ENCODE peak calls at places on chromosomes 6 and 20, in six cellular contexts. P is HepG2, E is H1, O is PC-3, T is GM23248, Z is fibroblast of lung. X is an unnamed sample.

GRCh38 chr6:53027131-53027718 is 32.1 kb upstream of the GSTA4 start:
- DNase-seq in Z (no peak), E (no peak), P (no peak), T (no peak), O (no peak), X (no peak)

GRCh38 chr20:24673678-24674570 is 204.5 kb downstream of the SYNDIG1 start:
- DNase-seq in P (no peak), Z (peak), T (peak), E (no peak), O (peak), X (no peak)

GRCh38 chr6:83097204-83097603 is 29.7 kb downstream of the DOP1A start:
- DNase-seq in Z (no peak), O (no peak), P (no peak), E (no peak), T (peak), X (no peak)

GRCh38 chr6:28587011-28587745 is 61.5 kb downstream of the GPX5 start:
- DNase-seq in P (peak), O (peak), E (peak), Z (peak), T (peak), X (no peak)

GRCh38 chr20:47456952-47457724 is 44.5 kb upstream of the NCOA3 start:
- DNase-seq in O (peak), P (no peak), E (no peak), Z (peak), T (peak), X (no peak)

GRCh38 chr6:45699663-45700062 is 316.0 kb downstream of the CLIC5 start:
- DNase-seq in P (no peak), T (no peak), Z (no peak), E (no peak), O (no peak), X (no peak)

GRCh38 chr6:32081168-32081624 is 27.9 kb downstream of the TNXB start:
- DNase-seq in E (no peak), T (peak), P (no peak), O (peak), Z (peak), X (no peak)

GRCh38 chr6:111253999-111254778 is 166.9 kb downstream of the SLC16A10 start:
- DNase-seq in Z (no peak), E (peak), O (no peak), P (no peak), T (no peak), X (no peak)

GRCh38 chr6:103680116-103680515 is 1179.6 kb downstream of the HACE1 start:
- DNase-seq in T (no peak), O (no peak), E (no peak), Z (no peak), P (no peak), X (no peak)

GRCh38 chr6:90393232-90393884 is 96.7 kb upstream of the BACH2 start:
- DNase-seq in Z (peak), P (peak), O (peak), E (peak), T (peak), X (peak)

GRCh38 chr20:7893019-7893730 is 47.1 kb downstream of the HAO1 start:
- DNase-seq in Z (no peak), O (peak), P (no peak), T (peak), E (no peak), X (no peak)

GRCh38 chr20:22402550-22402949 is 181.8 kb downstream of the FOXA2 start:
- DNase-seq in O (no peak), T (no peak), E (no peak), P (no peak), Z (no peak), X (no peak)

GRCh38 chr20:22404609-22405170 is 179.7 kb downstream of the FOXA2 start:
- DNase-seq in P (no peak), Z (no peak), T (peak), E (no peak), O (peak), X (no peak)

GRCh38 chr20:22400440-22400839 is 183.9 kb downstream of the FOXA2 start:
- DNase-seq in Z (no peak), E (no peak), P (no peak), O (no peak), T (no peak), X (no peak)

GRCh38 chr20:22403860-22404608 is 180.3 kb downstream of the FOXA2 start:
- DNase-seq in P (peak), T (peak), O (peak), E (no peak), Z (peak), X (no peak)

GRCh38 chr20:22402990-22403859 is 181.1 kb downstream of the FOXA2 start:
- DNase-seq in E (no peak), P (peak), T (peak), Z (no peak), O (peak), X (no peak)
- TF ChIP-seq EZH2 in E (no peak), P (no peak), T (no peak), Z (no peak), O (no peak), X (no peak)

DNA sequence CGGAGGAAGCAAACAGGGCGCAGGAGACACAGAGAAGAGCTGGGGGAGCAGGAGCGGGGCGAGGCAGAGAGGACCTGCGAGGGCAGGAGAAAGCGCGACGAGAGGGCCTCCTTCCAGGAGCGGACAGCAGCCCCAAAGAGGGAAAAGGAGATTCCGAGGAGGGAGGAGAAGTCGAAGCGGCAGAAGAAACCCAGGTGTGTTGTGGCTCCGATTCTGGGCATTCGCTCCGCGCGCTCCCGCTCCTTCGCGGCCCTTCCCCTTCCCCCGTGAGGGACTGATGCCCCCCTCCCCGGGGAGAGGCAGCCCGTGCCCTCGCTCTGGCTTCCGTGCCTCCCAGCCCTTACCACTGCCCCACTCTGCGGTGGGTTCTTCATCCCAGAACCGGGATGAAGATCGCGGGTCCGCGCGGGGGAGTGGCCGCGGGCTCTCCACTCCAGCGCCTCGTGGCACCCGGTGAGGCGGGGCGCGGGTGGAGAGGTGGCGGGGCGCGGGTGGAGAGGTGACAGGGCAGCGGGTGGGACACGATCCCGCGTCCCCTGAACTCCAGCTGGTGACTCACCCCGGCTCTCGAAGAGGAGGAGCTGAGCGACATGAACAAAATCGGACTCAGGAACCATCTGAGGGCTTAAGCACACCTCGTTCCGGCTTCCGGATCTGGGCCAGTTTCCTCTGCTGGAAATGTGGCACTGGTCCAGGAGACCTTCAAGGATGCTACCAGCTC is 22.4 kb downstream of the TMC2 start:
- DNase-seq in E (no peak), P (no peak), Z (no peak), T (peak), O (no peak), X (no peak)
- H3K4me3 ChIP-seq in E (peak), P (no peak), Z (no peak), T (no peak), O (no peak), X (no peak)

GRCh38 chr20:62603021-62603906 is 39.0 kb upstream of the SLCO4A1 start:
- DNase-seq in T (peak), E (no peak), Z (peak), O (peak), P (no peak), X (no peak)
- TF ChIP-seq EZH2 in T (no peak), E (no peak), Z (no peak), O (no peak), P (no peak), X (peak)

DNA sequence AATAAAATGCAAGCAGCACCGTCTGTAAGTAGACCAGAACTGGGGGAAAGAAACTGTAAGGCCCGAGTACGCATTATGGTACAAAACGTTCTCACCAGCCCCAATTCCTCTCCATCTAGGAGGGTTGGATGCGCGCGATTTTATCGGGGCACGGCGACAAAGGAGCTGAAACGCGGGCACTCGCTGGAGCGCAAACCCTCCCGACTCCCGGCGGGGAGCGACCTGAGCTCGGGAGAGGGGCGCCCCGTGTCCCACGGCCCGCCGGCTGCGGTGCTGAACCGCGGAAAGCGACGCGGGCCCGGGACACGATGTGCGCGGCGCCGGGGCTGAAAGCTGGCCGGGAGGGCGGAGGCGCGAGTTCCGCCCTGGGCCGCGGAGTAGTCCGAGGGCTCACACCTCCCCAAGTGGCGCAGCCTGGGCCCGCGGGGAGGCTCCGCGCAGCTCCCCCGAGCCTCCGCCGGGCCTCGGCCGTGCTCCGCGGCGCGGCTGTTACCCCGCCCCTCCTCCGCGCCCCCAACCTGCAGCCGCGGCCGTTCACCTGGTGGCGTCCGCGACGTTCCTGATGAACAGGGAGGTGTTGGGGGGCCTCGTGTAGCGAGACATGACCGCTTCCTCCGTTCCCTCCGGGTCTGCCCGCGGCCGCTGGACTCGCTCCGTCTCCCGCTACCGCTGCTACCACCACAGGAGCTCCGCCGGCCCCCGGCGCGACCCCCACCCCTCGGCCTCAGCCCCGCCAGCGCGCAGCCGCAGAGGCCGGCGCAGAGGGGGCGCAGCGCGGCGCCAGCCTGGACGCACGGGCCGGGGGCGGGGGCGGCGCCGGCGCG is at the start of gene SRSF12:
- DNase-seq in Z (peak), O (no peak), P (no peak), T (peak), E (no peak), X (no peak)
- H3K4me3 ChIP-seq in Z (peak), O (peak), P (peak), T (peak), E (peak), X (no peak)

X was measured in DND-41.